ENCODE peak calls at places on chromosomes 7 and 10, in six cellular contexts. W, B, E, L, N and R are unnamed samples.

GRCh38 chr10:110358869-110359629 is 54.3 kb upstream of the SMNDC1 start:
- DNase-seq in N (no peak), E (no peak), L (peak; percentile 51), B (no peak), W (no peak), R (no peak)

GRCh38 chr7:41886257-41886905 is 183.5 kb upstream of the INHBA start:
- DNase-seq in E (no peak), B (no peak), W (peak; percentile 44), N (peak; percentile 68), L (no peak), R (peak; percentile 65)

GRCh38 chr10:60934215-60935175 is 9.5 kb downstream of the RHOBTB1 start:
- DNase-seq in N (no peak), B (no peak), W (no peak), E (no peak), L (no peak), R (no peak)

GRCh38 chr7:1395211-1396070 is 63.8 kb downstream of the MICALL2 start:
- DNase-seq in E (no peak), L (no peak), W (no peak), B (no peak), N (no peak), R (no peak)

GRCh38 chr10:110356628-110357245 is 52.0 kb upstream of the SMNDC1 start:
- DNase-seq in B (peak; percentile 57), W (peak; percentile 20), N (peak; percentile 91), L (peak; percentile 61), E (no peak), R (no peak)

GRCh38 chr10:129730993-129731325 is 233.1 kb downstream of the EBF3 start:
- DNase-seq in N (no peak), W (no peak), E (no peak), L (no peak), B (no peak), R (no peak)

GRCh38 chr7:112112822-112113255 is 93.4 kb downstream of the DOCK4 start:
- DNase-seq in N (peak; percentile 15), E (no peak), B (no peak), W (peak; percentile 15), L (no peak), R (no peak)

GRCh38 chr10:134743-135600 is at the start of gene ZMYND11:
- DNase-seq in L (peak; percentile 59), N (no peak), W (peak; percentile 30), E (no peak), B (peak; percentile 67), R (peak; percentile 14)

GRCh38 chr10:121033371-121033770 is 182.2 kb downstream of the WDR11 start:
- DNase-seq in W (no peak), E (no peak), B (no peak), N (no peak), L (no peak), R (no peak)

GRCh38 chr10:44576715-44577191 is 191.9 kb upstream of the CXCL12 start:
- DNase-seq in E (no peak), L (no peak), W (peak; percentile 83), N (no peak), B (peak; percentile 6), R (no peak)

GRCh38 chr10:108461976-108462375 is 1297.5 kb upstream of the SORCS1 start:
- DNase-seq in W (no peak), L (no peak), N (no peak), E (no peak), B (no peak), R (no peak)

GRCh38 chr10:66929375-66929774 is 3.5 kb downstream of the LRRTM3 start:
- DNase-seq in E (no peak), W (no peak), B (no peak), N (no peak), L (no peak), R (no peak)

GRCh38 chr10:77620731-77621130 is 16.9 kb downstream of the KCNMA1 start:
- DNase-seq in L (no peak), N (no peak), B (no peak), E (no peak), W (no peak), R (no peak)

GRCh38 chr7:2350055-2350454 is 4.6 kb upstream of the EIF3B start:
- DNase-seq in L (no peak), N (no peak), W (no peak), B (no peak), E (no peak), R (no peak)

GRCh38 chr7:2251841-2252771 is 10.1 kb downstream of the NUDT1 start:
- DNase-seq in E (no peak), B (no peak), L (no peak), W (no peak), N (no peak), R (no peak)

GRCh38 chr7:102063736-102064135 is 222.9 kb upstream of the SH2B2 start:
- DNase-seq in N (peak; percentile 23), L (peak; percentile 35), B (no peak), E (no peak), W (no peak), R (no peak)

GRCh38 chr7:43112088-43112940 is at the start of gene HECW1:
- DNase-seq in W (no peak), L (no peak), N (no peak), E (no peak), B (no peak), R (no peak)

GRCh38 chr7:105020926-105021325 is 6.9 kb downstream of the KMT2E start:
- DNase-seq in B (no peak), E (no peak), L (no peak), W (no peak), N (no peak), R (no peak)

GRCh38 chr10:52143338-52143737 is 170.7 kb upstream of the DKK1 start:
- DNase-seq in W (no peak), N (no peak), E (no peak), L (no peak), B (no peak), R (no peak)

GRCh38 chr10:1043532-1043995 is 5.4 kb downstream of the IDI1 start:
- DNase-seq in L (no peak), E (no peak), N (no peak), B (no peak), W (no peak), R (no peak)

GRCh38 chr7:98872328-98872924 is 2.6 kb upstream of the TMEM130 start:
- DNase-seq in L (no peak), W (no peak), B (peak; percentile 13), N (no peak), E (no peak), R (no peak)

GRCh38 chr7:123177442-123177841 is 22.3 kb downstream of the SLC13A1 start:
- DNase-seq in E (no peak), N (no peak), L (no peak), W (no peak), B (no peak), R (no peak)

GRCh38 chr7:82444220-82445049 is 858 bp upstream of the CACNA2D1 start:
- DNase-seq in N (no peak), B (no peak), L (peak; percentile 51), W (no peak), E (peak; percentile 70), R (peak; percentile 35)

GRCh38 chr7:50713357-50713965 is 69.2 kb downstream of the GRB10 start:
- DNase-seq in B (no peak), L (no peak), E (no peak), N (no peak), W (no peak), R (no peak)

GRCh38 chr7:101553771-101554445 is 75.2 kb downstream of the MYL10 start:
- DNase-seq in E (no peak), L (no peak), N (no peak), W (no peak), B (no peak), R (no peak)

GRCh38 chr7:29968683-29969457 is 20.7 kb downstream of the SCRN1 start:
- DNase-seq in W (no peak), B (no peak), N (peak; percentile 74), L (no peak), E (no peak), R (no peak)

GRCh38 chr10:62083868-62084267 is 182.4 kb downstream of the ARID5B start:
- DNase-seq in W (no peak), E (peak; percentile 1), L (peak; percentile 45), N (peak; percentile 54), B (no peak), R (no peak)

GRCh38 chr7:113197274-113197673 is 78.9 kb upstream of the SMIM30 start:
- DNase-seq in L (no peak), N (peak; percentile 74), E (no peak), W (peak; percentile 37), B (no peak), R (peak; percentile 76)

GRCh38 chr10:103854687-103855423 is 521 bp downstream of the SH3PXD2A start:
- DNase-seq in E (no peak), L (peak; percentile 17), N (no peak), B (peak; percentile 7), W (no peak), R (no peak)

GRCh38 chr7:137399827-137400823 is 56.6 kb upstream of the PTN start:
- DNase-seq in L (no peak), B (no peak), E (no peak), N (no peak), W (no peak), R (peak; percentile 32)

GRCh38 chr10:128709975-128710794 is 584.0 kb upstream of the MKI67 start:
- DNase-seq in L (no peak), N (no peak), B (no peak), E (no peak), W (no peak), R (no peak)